ENCODE peak calls at places on chromosomes 16 and 17, in nine cellular contexts. A, W, P, J, U, C, T, S and X are unnamed samples.

GRCh38 chr16:72649254-72649944 is 398.5 kb downstream of the ZFHX3 start:
- ATAC-seq in U (no peak), A (no peak), S (no peak), C (no peak), W (no peak), T (no peak), J (peak; percentile 80), P (no peak), X (no peak)

GRCh38 chr17:65324977-65325376 is 187.8 kb downstream of the RGS9 start:
- ATAC-seq in U (peak; percentile 98), W (no peak), S (no peak), P (no peak), T (no peak), J (no peak), C (no peak), A (no peak), X (no peak)

GRCh38 chr17:10623786-10624338 is 33.2 kb downstream of the MYH3 start:
- ATAC-seq in U (no peak), A (no peak), S (no peak), J (no peak), T (no peak), W (no peak), C (no peak), P (no peak), X (no peak)

GRCh38 chr16:87064731-87065720 is 252.2 kb downstream of the C16orf95 start:
- ATAC-seq in J (no peak), S (no peak), U (no peak), W (no peak), A (no peak), P (no peak), C (no peak), T (no peak), X (no peak)

GRCh38 chr16:61887903-61888302 is 148.3 kb downstream of the CDH8 start:
- ATAC-seq in J (peak; percentile 88), U (peak; percentile 52), C (no peak), P (no peak), A (no peak), W (no peak), T (no peak), S (no peak), X (no peak)

GRCh38 chr17:78432929-78433727 is 54.7 kb downstream of the PGS1 start:
- ATAC-seq in C (no peak), W (no peak), P (no peak), A (peak; percentile 10), J (no peak), S (peak; percentile 13), T (no peak), U (no peak), X (peak; percentile 21)

GRCh38 chr17:37605813-37606505 is 3.3 kb downstream of the SYNRG start:
- ATAC-seq in A (peak; percentile 49), J (peak; percentile 38), U (no peak), W (peak; percentile 48), T (peak; percentile 34), S (peak; percentile 39), P (no peak), C (peak; percentile 32), X (no peak)

GRCh38 chr17:4509402-4509801 is 10.7 kb downstream of the SPNS2 start:
- ATAC-seq in P (peak; percentile 48), A (peak; percentile 81), C (peak; percentile 89), W (peak; percentile 84), U (peak; percentile 49), T (peak; percentile 91), J (peak; percentile 90), S (peak; percentile 66), X (no peak)

GRCh38 chr17:9844153-9844552 is 18.4 kb downstream of the GLP2R start:
- ATAC-seq in J (no peak), C (no peak), U (no peak), W (no peak), S (no peak), P (no peak), T (no peak), A (no peak), X (no peak)

GRCh38 chr16:92431-93339 is 14.7 kb downstream of the MPG start:
- ATAC-seq in J (no peak), S (no peak), C (no peak), W (no peak), A (no peak), T (no peak), P (no peak), U (no peak), X (no peak)

GRCh38 chr16:85307552-85308364 is 195.5 kb upstream of the CIBAR2 start:
- ATAC-seq in J (no peak), S (no peak), C (no peak), U (no peak), T (no peak), A (no peak), P (no peak), W (no peak), X (no peak)